ENCODE peak calls at places on chromosomes 13 and 19, in nine cellular contexts. C is NCI-H774; D is T-cell; S is AG09319; V is activated CD4-positive, alpha-beta memory T cell treated with anti-CD3 and anti-CD28 coated beads for 36 hours; T is dermis blood vessel endothelial cell; H is nucleus accumbens; N is stimulated activated CD8-positive, alpha-beta memory T cell treated with anti-CD3 and anti-CD28 coated beads, Interleukin-4, amount 100 ng/mL, for 1 hour; F is activated CD8-positive, alpha-beta memory T cell treated with anti-CD3 and anti-CD28 coated beads for 4 hours. I is an unnamed sample.

GRCh38 chr19:42184401-42184861 is 33.0 kb downstream of the DEDD2 start:
- DNase-seq in C (peak; percentile 68), D (peak; percentile 48), S (peak; percentile 51), V (peak; percentile 83), T (peak; percentile 91), H (peak; percentile 56), N (no peak), F (peak; percentile 54), I (peak; percentile 49)

GRCh38 chr19:4014541-4015491 is 7.3 kb downstream of the PIAS4 start:
- DNase-seq in C (no peak), D (peak; percentile 19), S (no peak), V (peak; percentile 61), T (peak; percentile 26), H (no peak), N (no peak), F (no peak), I (no peak)

GRCh38 chr13:49220035-49220855 is at the start of gene MLNR:
- DNase-seq in C (no peak), D (peak; percentile 23), S (no peak), V (peak; percentile 58), T (peak; percentile 39), H (no peak), N (no peak), F (no peak), I (no peak)

GRCh38 chr19:5913739-5914357 is at the start of gene CAPS:
- DNase-seq in C (no peak), D (no peak), S (peak; percentile 45), V (no peak), T (no peak), H (no peak), N (no peak), F (no peak), I (no peak)

GRCh38 chr19:51341976-51342580 is at the start of gene VSIG10L:
- DNase-seq in C (no peak), D (no peak), S (no peak), V (no peak), T (no peak), H (no peak), N (no peak), F (no peak), I (no peak)

GRCh38 chr13:21326155-21327030 is 132.7 kb downstream of the ZDHHC20 start:
- DNase-seq in C (no peak), D (peak; percentile 9), S (peak; percentile 44), V (peak; percentile 40), T (peak; percentile 13), H (peak; percentile 42), N (no peak), F (no peak), I (peak; percentile 5)

GRCh38 chr13:27997904-27998522 is 9.5 kb upstream of the URAD start:
- DNase-seq in C (no peak), D (no peak), S (no peak), V (peak; percentile 59), T (peak; percentile 40), H (no peak), N (no peak), F (no peak), I (no peak)

GRCh38 chr13:52356327-52356726 is 49.6 kb downstream of the THSD1 start:
- DNase-seq in C (no peak), D (no peak), S (no peak), V (no peak), T (no peak), H (no peak), N (no peak), F (no peak), I (peak; percentile 28)

GRCh38 chr19:30286378-30286777 is 85.8 kb upstream of the ZNF536 start:
- DNase-seq in C (no peak), D (no peak), S (no peak), V (no peak), T (no peak), H (no peak), N (no peak), F (no peak), I (no peak)

GRCh38 chr19:35240322-35240721 is 8.5 kb upstream of the LSR start:
- DNase-seq in C (no peak), D (peak; percentile 29), S (no peak), V (peak; percentile 12), T (no peak), H (no peak), N (no peak), F (no peak), I (no peak)

GRCh38 chr19:48558018-48558684 is 6.2 kb downstream of the SULT2B1 start:
- DNase-seq in C (no peak), D (no peak), S (no peak), V (no peak), T (peak; percentile 32), H (no peak), N (no peak), F (no peak), I (no peak)

GRCh38 chr19:53012006-53012405 is 1.7 kb upstream of the ERVV-1 start:
- DNase-seq in C (no peak), D (no peak), S (no peak), V (no peak), T (no peak), H (no peak), N (no peak), F (no peak), I (no peak)

GRCh38 chr19:13103961-13104847 is 1.5 kb upstream of the LYL1 start:
- DNase-seq in C (no peak), D (peak; percentile 49), S (no peak), V (peak; percentile 81), T (peak; percentile 93), H (no peak), N (no peak), F (no peak), I (no peak)

GRCh38 chr13:39616087-39616694 is 13.2 kb upstream of the LHFPL6 start:
- DNase-seq in C (peak; percentile 40), D (peak; percentile 17), S (no peak), V (peak; percentile 39), T (peak; percentile 85), H (peak; percentile 8), N (no peak), F (no peak), I (peak; percentile 72)

GRCh38 chr13:101305981-101306411 is 110.3 kb downstream of the NALCN start:
- DNase-seq in C (no peak), D (no peak), S (no peak), V (no peak), T (no peak), H (no peak), N (no peak), F (no peak), I (no peak)

GRCh38 chr13:44755872-44756271 is 179.7 kb upstream of the TSC22D1 start:
- DNase-seq in C (no peak), D (no peak), S (no peak), V (no peak), T (peak; percentile 61), H (no peak), N (no peak), F (no peak), I (peak; percentile 45)

GRCh38 chr13:113646921-113647340 is 11.1 kb downstream of the ATP4B start:
- DNase-seq in C (no peak), D (no peak), S (no peak), V (peak; percentile 8), T (no peak), H (no peak), N (no peak), F (no peak), I (no peak)

GRCh38 chr13:22940736-22941135 is 240.0 kb upstream of the SGCG start:
- DNase-seq in C (no peak), D (no peak), S (no peak), V (no peak), T (no peak), H (no peak), N (no peak), F (no peak), I (no peak)

GRCh38 chr13:112064222-112064621 is 2.7 kb upstream of the SOX1 start:
- DNase-seq in C (peak; percentile 97), D (no peak), S (no peak), V (no peak), T (no peak), H (no peak), N (no peak), F (no peak), I (no peak)

GRCh38 chr13:19159181-19159580 is 22.4 kb downstream of the TUBA3C start:
- DNase-seq in C (no peak), D (no peak), S (no peak), V (no peak), T (no peak), H (no peak), N (no peak), F (no peak), I (no peak)

GRCh38 chr19:40223135-40223822 is 3.2 kb downstream of the CCNP start:
- DNase-seq in C (no peak), D (peak; percentile 33), S (no peak), V (peak; percentile 44), T (no peak), H (no peak), N (no peak), F (no peak), I (no peak)

GRCh38 chr19:55178781-55179569 is 1.1 kb downstream of the SYT5 start:
- DNase-seq in C (peak; percentile 89), D (peak; percentile 96), S (no peak), V (peak; percentile 92), T (peak; percentile 67), H (peak; percentile 80), N (peak; percentile 87), F (peak; percentile 86), I (no peak)

GRCh38 chr19:4428326-4428975 is 26.0 kb downstream of the CHAF1A start:
- DNase-seq in C (no peak), D (no peak), S (no peak), V (no peak), T (no peak), H (no peak), N (no peak), F (no peak), I (no peak)

GRCh38 chr13:31742102-31742695 is 2.9 kb downstream of the RXFP2 start:
- DNase-seq in C (peak; percentile 31), D (peak; percentile 59), S (peak; percentile 60), V (peak; percentile 70), T (peak; percentile 79), H (peak; percentile 15), N (peak; percentile 34), F (peak; percentile 43), I (peak; percentile 65)